ENCODE peak calls at places on chromosomes 3 and 15, in six cellular contexts. One of them, this sample, is unnamed.
A peak's percentile ranks its signal among the peaks of the same experiment; 100 is the strongest.

GRCh38 chr3:33440328-33440577 is at the start of gene UBP1:
- DNase-seq in cardiac fibroblast: no peak
- DNase-seq in CD8-positive, alpha-beta T cell: no peak
- DNase-seq in A549: no peak
- DNase-seq in pancreas: no peak
- DNase-seq in Jurkat, Clone E6-1: no peak
- DNase-seq in this sample: no peak

GRCh38 chr15:82045179-82045891 is 483 bp downstream of the MEX3B start:
- DNase-seq in cardiac fibroblast: peak; percentile 52
- DNase-seq in CD8-positive, alpha-beta T cell: no peak
- DNase-seq in Jurkat, Clone E6-1: no peak
- DNase-seq in pancreas: no peak
- DNase-seq in A549: peak; percentile 55
- DNase-seq in this sample: no peak

GRCh38 chr15:39145854-39146253 is 435.0 kb upstream of the THBS1 start:
- DNase-seq in pancreas: no peak
- DNase-seq in A549: no peak
- DNase-seq in cardiac fibroblast: peak; percentile 23
- DNase-seq in Jurkat, Clone E6-1: no peak
- DNase-seq in CD8-positive, alpha-beta T cell: no peak
- DNase-seq in this sample: no peak

GRCh38 chr15:40739042-40739441 is 16.0 kb downstream of the RMDN3 start:
- DNase-seq in Jurkat, Clone E6-1: no peak
- DNase-seq in CD8-positive, alpha-beta T cell: no peak
- DNase-seq in cardiac fibroblast: no peak
- DNase-seq in pancreas: no peak
- DNase-seq in A549: no peak
- DNase-seq in this sample: no peak

GRCh38 chr15:100693451-100693850 is 91.1 kb downstream of the ASB7 start:
- DNase-seq in Jurkat, Clone E6-1: no peak
- DNase-seq in cardiac fibroblast: no peak
- DNase-seq in A549: no peak
- DNase-seq in CD8-positive, alpha-beta T cell: no peak
- DNase-seq in pancreas: no peak
- DNase-seq in this sample: no peak

GRCh38 chr3:184230081-184230602 is 757 bp downstream of the VWA5B2 start:
- DNase-seq in CD8-positive, alpha-beta T cell: no peak
- DNase-seq in A549: no peak
- DNase-seq in pancreas: peak; percentile 36
- DNase-seq in cardiac fibroblast: no peak
- DNase-seq in Jurkat, Clone E6-1: no peak
- DNase-seq in this sample: no peak

GRCh38 chr3:156826144-156826895 is at the start of gene LEKR1:
- DNase-seq in pancreas: peak; percentile 88
- DNase-seq in A549: peak; percentile 96
- DNase-seq in Jurkat, Clone E6-1: no peak
- DNase-seq in cardiac fibroblast: peak; percentile 97
- DNase-seq in CD8-positive, alpha-beta T cell: peak; percentile 39
- DNase-seq in this sample: no peak

GRCh38 chr3:136141296-136141785 is 54.8 kb downstream of the MSL2 start:
- DNase-seq in pancreas: no peak
- DNase-seq in cardiac fibroblast: no peak
- DNase-seq in A549: no peak
- DNase-seq in Jurkat, Clone E6-1: no peak
- DNase-seq in CD8-positive, alpha-beta T cell: no peak
- DNase-seq in this sample: no peak

GRCh38 chr15:83312046-83312445 is 27.6 kb upstream of the BNC1 start:
- DNase-seq in cardiac fibroblast: no peak
- DNase-seq in A549: no peak
- DNase-seq in CD8-positive, alpha-beta T cell: no peak
- DNase-seq in pancreas: no peak
- DNase-seq in Jurkat, Clone E6-1: no peak
- DNase-seq in this sample: no peak

GRCh38 chr3:60336061-60336460 is 915.2 kb downstream of the FHIT start:
- DNase-seq in pancreas: no peak
- DNase-seq in A549: no peak
- DNase-seq in Jurkat, Clone E6-1: no peak
- DNase-seq in CD8-positive, alpha-beta T cell: no peak
- DNase-seq in cardiac fibroblast: no peak
- DNase-seq in this sample: no peak

GRCh38 chr15:40238927-40239591 is at the start of gene PAK6:
- DNase-seq in CD8-positive, alpha-beta T cell: no peak
- DNase-seq in Jurkat, Clone E6-1: no peak
- DNase-seq in pancreas: peak; percentile 83
- DNase-seq in A549: peak; percentile 30
- DNase-seq in cardiac fibroblast: peak; percentile 45
- DNase-seq in this sample: no peak

GRCh38 chr3:65126527-65127440 is 439.0 kb upstream of the ADAMTS9 start:
- DNase-seq in cardiac fibroblast: peak; percentile 49
- DNase-seq in CD8-positive, alpha-beta T cell: no peak
- DNase-seq in Jurkat, Clone E6-1: no peak
- DNase-seq in pancreas: no peak
- DNase-seq in A549: no peak
- DNase-seq in this sample: no peak

GRCh38 chr3:49647741-49648140 is 26.4 kb upstream of the APEH start:
- DNase-seq in A549: no peak
- DNase-seq in CD8-positive, alpha-beta T cell: no peak
- DNase-seq in pancreas: no peak
- DNase-seq in Jurkat, Clone E6-1: no peak
- DNase-seq in cardiac fibroblast: peak; percentile 11
- DNase-seq in this sample: no peak

GRCh38 chr3:27324695-27325094 is 44.5 kb downstream of the NEK10 start:
- DNase-seq in cardiac fibroblast: no peak
- DNase-seq in A549: peak; percentile 36
- DNase-seq in CD8-positive, alpha-beta T cell: no peak
- DNase-seq in Jurkat, Clone E6-1: no peak
- DNase-seq in pancreas: no peak
- DNase-seq in this sample: no peak

GRCh38 chr15:40471778-40472130 is 970 bp downstream of the CHST14 start:
- DNase-seq in cardiac fibroblast: no peak
- DNase-seq in CD8-positive, alpha-beta T cell: no peak
- DNase-seq in pancreas: peak; percentile 46
- DNase-seq in Jurkat, Clone E6-1: no peak
- DNase-seq in A549: no peak
- DNase-seq in this sample: no peak

DNA sequence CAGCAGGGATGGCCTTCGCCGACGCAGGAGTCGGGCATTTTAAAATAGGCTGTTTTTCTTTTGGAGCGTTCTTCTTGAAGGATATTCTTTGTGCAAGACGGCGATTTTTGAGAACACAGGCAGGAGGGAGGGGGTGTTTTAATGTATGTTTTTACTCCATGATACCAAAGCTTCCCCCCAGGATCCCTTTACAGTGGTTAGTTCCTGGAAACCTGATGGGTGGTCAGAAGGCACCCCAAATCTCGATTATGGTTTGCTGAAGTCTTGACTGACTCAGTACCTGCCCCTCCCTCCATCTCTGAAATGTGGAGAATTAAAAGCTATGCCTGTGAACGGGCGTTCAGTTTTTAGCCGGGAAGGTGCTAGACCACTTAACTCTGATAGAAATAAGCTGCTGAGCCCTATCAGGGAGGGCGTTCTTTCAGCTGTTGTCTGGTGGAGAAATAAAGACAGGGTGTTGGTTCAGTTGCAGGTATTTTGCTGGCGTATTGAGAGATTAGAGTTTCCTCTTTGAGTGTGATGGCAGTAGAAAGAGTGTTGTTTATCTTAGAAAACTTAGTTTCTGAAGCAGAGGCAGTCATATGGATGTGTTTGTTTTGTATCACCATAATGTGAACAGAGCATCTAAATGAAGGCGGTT is 3.4 kb downstream of the IGF1R start:
- DNase-seq in pancreas: no peak
- DNase-seq in CD8-positive, alpha-beta T cell: no peak
- DNase-seq in A549: peak; percentile 29
- DNase-seq in Jurkat, Clone E6-1: no peak
- DNase-seq in cardiac fibroblast: peak; percentile 29
- DNase-seq in this sample: no peak
- H3K4me3 ChIP-seq in pancreas: peak overlapping the region; percentile 63
- H3K4me3 ChIP-seq in CD8-positive, alpha-beta T cell: peak overlapping the region; percentile 83
- H3K4me3 ChIP-seq in A549: peak overlapping the region; percentile 84
- H3K4me3 ChIP-seq in Jurkat, Clone E6-1: no peak overlapping the region
- H3K4me3 ChIP-seq in cardiac fibroblast: peak overlapping the region; percentile 90
- H3K4me3 ChIP-seq in this sample: no peak overlapping the region

GRCh38 chr3:12558706-12559105 is 1.8 kb downstream of the MKRN2 start:
- DNase-seq in cardiac fibroblast: no peak
- DNase-seq in CD8-positive, alpha-beta T cell: no peak
- DNase-seq in Jurkat, Clone E6-1: no peak
- DNase-seq in pancreas: no peak
- DNase-seq in A549: no peak
- DNase-seq in this sample: no peak
- H3K4me3 ChIP-seq in cardiac fibroblast: no peak overlapping the region
- H3K4me3 ChIP-seq in CD8-positive, alpha-beta T cell: no peak overlapping the region
- H3K4me3 ChIP-seq in Jurkat, Clone E6-1: no peak overlapping the region
- H3K4me3 ChIP-seq in pancreas: peak overlapping the region; percentile 94
- H3K4me3 ChIP-seq in A549: no peak overlapping the region
- H3K4me3 ChIP-seq in this sample: no peak overlapping the region

GRCh38 chr3:119774419-119774818 is 7.5 kb upstream of the NR1I2 start:
- DNase-seq in A549: no peak
- DNase-seq in CD8-positive, alpha-beta T cell: no peak
- DNase-seq in pancreas: no peak
- DNase-seq in cardiac fibroblast: no peak
- DNase-seq in Jurkat, Clone E6-1: no peak
- DNase-seq in this sample: peak; percentile 30
- H3K4me3 ChIP-seq in A549: no peak overlapping the region
- H3K4me3 ChIP-seq in CD8-positive, alpha-beta T cell: no peak overlapping the region
- H3K4me3 ChIP-seq in pancreas: no peak overlapping the region
- H3K4me3 ChIP-seq in cardiac fibroblast: no peak overlapping the region
- H3K4me3 ChIP-seq in Jurkat, Clone E6-1: no peak overlapping the region
- H3K4me3 ChIP-seq in this sample: no peak overlapping the region

GRCh38 chr3:40615110-40615915 is 90.6 kb downstream of the ZNF621 start:
- DNase-seq in Jurkat, Clone E6-1: no peak
- DNase-seq in pancreas: no peak
- DNase-seq in cardiac fibroblast: no peak
- DNase-seq in A549: no peak
- DNase-seq in CD8-positive, alpha-beta T cell: no peak
- DNase-seq in this sample: no peak

GRCh38 chr3:40616420-40616819 is 91.7 kb downstream of the ZNF621 start:
- DNase-seq in cardiac fibroblast: no peak
- DNase-seq in pancreas: no peak
- DNase-seq in CD8-positive, alpha-beta T cell: no peak
- DNase-seq in A549: no peak
- DNase-seq in Jurkat, Clone E6-1: no peak
- DNase-seq in this sample: no peak

GRCh38 chr3:40617084-40617483 is 92.3 kb downstream of the ZNF621 start:
- DNase-seq in Jurkat, Clone E6-1: no peak
- DNase-seq in pancreas: no peak
- DNase-seq in cardiac fibroblast: no peak
- DNase-seq in A549: no peak
- DNase-seq in CD8-positive, alpha-beta T cell: no peak
- DNase-seq in this sample: no peak

GRCh38 chr3:40618158-40618557 is 93.4 kb downstream of the ZNF621 start:
- DNase-seq in A549: no peak
- DNase-seq in cardiac fibroblast: no peak
- DNase-seq in pancreas: no peak
- DNase-seq in CD8-positive, alpha-beta T cell: no peak
- DNase-seq in Jurkat, Clone E6-1: no peak
- DNase-seq in this sample: no peak

GRCh38 chr3:40615916-40616315 is 91.2 kb downstream of the ZNF621 start:
- DNase-seq in CD8-positive, alpha-beta T cell: no peak
- DNase-seq in Jurkat, Clone E6-1: no peak
- DNase-seq in pancreas: no peak
- DNase-seq in A549: no peak
- DNase-seq in cardiac fibroblast: no peak
- DNase-seq in this sample: no peak
- H3K4me3 ChIP-seq in CD8-positive, alpha-beta T cell: no peak overlapping the region
- H3K4me3 ChIP-seq in Jurkat, Clone E6-1: no peak overlapping the region
- H3K4me3 ChIP-seq in pancreas: no peak overlapping the region
- H3K4me3 ChIP-seq in A549: no peak overlapping the region
- H3K4me3 ChIP-seq in cardiac fibroblast: no peak overlapping the region
- H3K4me3 ChIP-seq in this sample: no peak overlapping the region

GRCh38 chr15:74784854-74785715 is 3.2 kb downstream of the CSK start:
- DNase-seq in cardiac fibroblast: no peak
- DNase-seq in pancreas: no peak
- DNase-seq in Jurkat, Clone E6-1: no peak
- DNase-seq in CD8-positive, alpha-beta T cell: no peak
- DNase-seq in A549: no peak
- DNase-seq in this sample: no peak
- H3K4me3 ChIP-seq in cardiac fibroblast: no peak overlapping the region
- H3K4me3 ChIP-seq in pancreas: peak overlapping the region; percentile 79
- H3K4me3 ChIP-seq in Jurkat, Clone E6-1: peak overlapping the region; percentile 99
- H3K4me3 ChIP-seq in CD8-positive, alpha-beta T cell: peak overlapping the region; percentile 83
- H3K4me3 ChIP-seq in A549: no peak overlapping the region
- H3K4me3 ChIP-seq in this sample: peak overlapping the region; percentile 95

DNA sequence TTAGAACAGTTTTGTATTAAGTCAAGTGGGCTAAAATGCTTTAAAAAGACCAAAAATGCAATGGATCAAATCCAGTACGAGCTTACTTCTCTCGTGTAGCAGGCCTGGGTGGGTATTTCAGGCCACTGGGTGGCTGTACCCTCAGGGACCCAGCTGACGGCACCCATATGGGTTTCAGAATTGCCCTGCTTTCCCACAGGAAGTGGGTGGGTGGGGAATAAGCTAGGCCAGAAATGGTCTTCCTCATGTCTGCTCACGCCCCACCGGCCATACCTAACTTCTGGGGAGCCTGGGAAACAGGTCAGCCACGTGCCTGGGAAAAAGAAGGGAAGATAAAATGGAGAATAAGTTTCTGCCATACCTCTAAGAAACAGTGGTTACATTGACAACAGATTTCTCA is 20.3 kb downstream of the GPR160 start:
- DNase-seq in cardiac fibroblast: no peak
- DNase-seq in CD8-positive, alpha-beta T cell: no peak
- DNase-seq in A549: no peak
- DNase-seq in Jurkat, Clone E6-1: no peak
- DNase-seq in pancreas: no peak
- DNase-seq in this sample: no peak
- H3K4me3 ChIP-seq in cardiac fibroblast: no peak overlapping the region
- H3K4me3 ChIP-seq in CD8-positive, alpha-beta T cell: no peak overlapping the region
- H3K4me3 ChIP-seq in A549: no peak overlapping the region
- H3K4me3 ChIP-seq in Jurkat, Clone E6-1: no peak overlapping the region
- H3K4me3 ChIP-seq in pancreas: no peak overlapping the region
- H3K4me3 ChIP-seq in this sample: peak overlapping the region; percentile 49

GRCh38 chr15:69081310-69082004 is 67.0 kb downstream of the NOX5 start:
- DNase-seq in Jurkat, Clone E6-1: no peak
- DNase-seq in cardiac fibroblast: peak; percentile 92
- DNase-seq in A549: no peak
- DNase-seq in CD8-positive, alpha-beta T cell: no peak
- DNase-seq in pancreas: peak; percentile 26
- DNase-seq in this sample: no peak
- H3K4me3 ChIP-seq in Jurkat, Clone E6-1: no peak overlapping the region
- H3K4me3 ChIP-seq in cardiac fibroblast: no peak overlapping the region
- H3K4me3 ChIP-seq in A549: no peak overlapping the region
- H3K4me3 ChIP-seq in CD8-positive, alpha-beta T cell: no peak overlapping the region
- H3K4me3 ChIP-seq in pancreas: no peak overlapping the region
- H3K4me3 ChIP-seq in this sample: no peak overlapping the region

DNA sequence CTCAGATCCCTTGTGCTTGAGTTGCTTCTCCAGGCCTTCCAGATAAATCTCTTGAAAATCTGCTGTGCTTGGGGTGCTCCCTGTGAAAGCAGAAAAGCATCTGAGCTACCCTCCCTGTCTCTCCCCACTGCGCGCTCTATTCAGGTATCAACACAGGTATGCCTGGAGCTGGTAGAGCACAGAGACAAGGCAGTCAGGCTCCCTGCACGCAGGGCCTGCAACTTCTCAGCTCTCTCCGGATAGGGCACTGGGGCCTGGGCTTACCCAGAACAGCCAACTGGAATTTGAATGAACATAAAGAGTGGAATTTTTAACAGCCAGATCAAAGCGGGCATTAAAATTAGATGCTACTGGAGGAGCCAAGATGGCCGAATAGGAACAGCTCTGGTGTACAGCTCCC is 183.6 kb downstream of the XXYLT1 start:
- DNase-seq in pancreas: no peak
- DNase-seq in A549: no peak
- DNase-seq in CD8-positive, alpha-beta T cell: no peak
- DNase-seq in Jurkat, Clone E6-1: no peak
- DNase-seq in cardiac fibroblast: no peak
- DNase-seq in this sample: no peak
- H3K4me3 ChIP-seq in pancreas: peak overlapping the region; percentile 27
- H3K4me3 ChIP-seq in A549: no peak overlapping the region
- H3K4me3 ChIP-seq in CD8-positive, alpha-beta T cell: no peak overlapping the region
- H3K4me3 ChIP-seq in Jurkat, Clone E6-1: peak overlapping the region; percentile 36
- H3K4me3 ChIP-seq in cardiac fibroblast: no peak overlapping the region
- H3K4me3 ChIP-seq in this sample: no peak overlapping the region